ENCODE peak calls at places on chromosome 16, in five cellular contexts. One of them, this sample, is unnamed. For H3K36me3, the result is how much of the 10 kb centered on the place peaks cover.

GRCh38 chr16:74232831-74233465 is 63.7 kb upstream of the PSMD7 start:
- DNase-seq in CD8-positive, alpha-beta memory T cell: no peak
- DNase-seq in tibial artery: no peak
- DNase-seq in heart right ventricle: no peak
- DNase-seq in Peyer's patch: no peak
- DNase-seq in this sample: no peak

GRCh38 chr16:61879-62281 is 8.3 kb downstream of the SNRNP25 start:
- DNase-seq in CD8-positive, alpha-beta memory T cell: no peak
- DNase-seq in tibial artery: no peak
- DNase-seq in heart right ventricle: no peak
- DNase-seq in Peyer's patch: no peak
- DNase-seq in this sample: no peak

GRCh38 chr16:8712589-8713361 is 38.4 kb downstream of the ABAT start:
- DNase-seq in CD8-positive, alpha-beta memory T cell: no peak
- DNase-seq in tibial artery: no peak
- DNase-seq in heart right ventricle: no peak
- DNase-seq in Peyer's patch: no peak
- DNase-seq in this sample: no peak

GRCh38 chr16:74100405-74101316 is 196.0 kb upstream of the PSMD7 start:
- DNase-seq in CD8-positive, alpha-beta memory T cell: no peak
- DNase-seq in tibial artery: no peak
- DNase-seq in heart right ventricle: no peak
- DNase-seq in Peyer's patch: no peak
- DNase-seq in this sample: no peak

GRCh38 chr16:89700649-89701424 is 668 bp downstream of the SPATA2L start:
- DNase-seq in CD8-positive, alpha-beta memory T cell: peak
- DNase-seq in tibial artery: no peak
- DNase-seq in heart right ventricle: no peak
- DNase-seq in Peyer's patch: peak
- DNase-seq in this sample: no peak

GRCh38 chr16:519841-520687 is 7.4 kb upstream of the CAPN15 start:
- DNase-seq in CD8-positive, alpha-beta memory T cell: no peak
- DNase-seq in tibial artery: no peak
- DNase-seq in heart right ventricle: no peak
- DNase-seq in Peyer's patch: no peak
- DNase-seq in this sample: no peak

GRCh38 chr16:1667916-1668315 is 10.2 kb upstream of the JPT2 start:
- DNase-seq in CD8-positive, alpha-beta memory T cell: no peak
- DNase-seq in tibial artery: no peak
- DNase-seq in heart right ventricle: no peak
- DNase-seq in Peyer's patch: no peak
- DNase-seq in this sample: no peak

GRCh38 chr16:17414421-17414820 is 56.3 kb downstream of the XYLT1 start:
- DNase-seq in CD8-positive, alpha-beta memory T cell: no peak
- DNase-seq in tibial artery: no peak
- DNase-seq in heart right ventricle: no peak
- DNase-seq in Peyer's patch: peak
- DNase-seq in this sample: no peak

GRCh38 chr16:380837-381787 is 666 bp downstream of the PGAP6 start:
- DNase-seq in CD8-positive, alpha-beta memory T cell: no peak
- DNase-seq in tibial artery: no peak
- DNase-seq in heart right ventricle: no peak
- DNase-seq in Peyer's patch: no peak
- DNase-seq in this sample: peak

GRCh38 chr16:31273676-31274075 is 13.9 kb downstream of the ITGAM start:
- DNase-seq in CD8-positive, alpha-beta memory T cell: no peak
- DNase-seq in tibial artery: no peak
- DNase-seq in heart right ventricle: no peak
- DNase-seq in Peyer's patch: peak
- DNase-seq in this sample: no peak

GRCh38 chr16:31277659-31278260 is 18.0 kb downstream of the ITGAM start:
- DNase-seq in CD8-positive, alpha-beta memory T cell: no peak
- DNase-seq in tibial artery: no peak
- DNase-seq in heart right ventricle: no peak
- DNase-seq in Peyer's patch: no peak
- DNase-seq in this sample: no peak

GRCh38 chr16:31273187-31273586 is 13.4 kb downstream of the ITGAM start:
- DNase-seq in CD8-positive, alpha-beta memory T cell: no peak
- DNase-seq in tibial artery: no peak
- DNase-seq in heart right ventricle: no peak
- DNase-seq in Peyer's patch: no peak
- DNase-seq in this sample: no peak

GRCh38 chr16:31276600-31276999 is 16.8 kb downstream of the ITGAM start:
- DNase-seq in CD8-positive, alpha-beta memory T cell: no peak
- DNase-seq in tibial artery: no peak
- DNase-seq in heart right ventricle: no peak
- DNase-seq in Peyer's patch: no peak
- DNase-seq in this sample: no peak

DNA sequence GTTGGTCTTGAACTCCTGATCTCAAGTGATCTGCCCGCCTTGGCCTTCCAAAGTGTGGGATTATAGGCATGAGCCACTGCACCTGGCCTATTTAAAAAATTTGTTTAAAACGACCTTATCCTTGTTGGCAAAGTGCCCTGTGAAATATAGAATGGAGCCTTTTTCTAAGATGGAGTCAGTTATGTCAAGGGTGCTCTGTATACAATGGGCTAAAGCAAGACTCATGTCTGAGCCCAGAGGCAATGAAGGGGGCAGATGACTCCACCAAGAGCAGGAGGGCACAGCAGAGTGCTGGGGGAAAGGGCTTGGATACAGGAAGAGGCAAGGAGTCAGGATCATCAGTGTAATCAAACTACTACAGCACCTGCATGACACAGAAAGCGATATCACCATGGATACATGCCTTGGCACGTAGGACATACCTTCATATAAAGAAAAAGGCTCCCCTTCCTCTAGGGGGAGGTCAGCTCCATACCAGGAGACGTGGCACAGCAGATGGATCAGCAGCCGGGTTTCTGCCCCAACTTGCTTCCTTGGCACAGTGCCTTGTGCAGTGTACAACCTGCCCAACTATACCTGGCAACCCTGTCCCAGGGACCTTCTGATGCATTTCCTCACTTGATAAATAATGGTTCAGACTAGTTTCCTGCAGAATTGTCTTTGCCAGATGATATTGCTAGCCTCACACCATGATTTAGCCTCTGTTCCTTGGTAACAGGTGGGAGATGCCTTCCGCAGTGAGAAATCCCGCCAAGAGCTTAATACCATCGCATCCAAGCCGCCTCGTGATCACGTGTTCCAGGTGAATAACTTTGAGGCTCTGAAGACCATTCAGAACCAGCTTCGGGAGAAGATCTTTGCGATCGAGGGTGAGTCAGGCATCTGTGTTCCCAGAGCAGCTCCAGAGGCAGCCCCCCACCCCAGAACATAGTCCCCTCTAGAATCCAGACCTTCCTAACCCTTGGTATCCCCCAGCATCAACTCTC is 15.3 kb downstream of the ITGAM start:
- DNase-seq in CD8-positive, alpha-beta memory T cell: no peak
- DNase-seq in tibial artery: no peak
- DNase-seq in heart right ventricle: no peak
- DNase-seq in Peyer's patch: no peak
- DNase-seq in this sample: no peak
- H3K36me3 ChIP-seq in CD8-positive, alpha-beta memory T cell: under half
- H3K36me3 ChIP-seq in tibial artery: under half
- H3K36me3 ChIP-seq in heart right ventricle: under half
- H3K36me3 ChIP-seq in Peyer's patch: under half
- H3K36me3 ChIP-seq in this sample: under half

GRCh38 chr16:86107190-86107589 is 208.2 kb downstream of the IRF8 start:
- DNase-seq in CD8-positive, alpha-beta memory T cell: no peak
- DNase-seq in tibial artery: no peak
- DNase-seq in heart right ventricle: no peak
- DNase-seq in Peyer's patch: peak
- DNase-seq in this sample: no peak
- H3K36me3 ChIP-seq in CD8-positive, alpha-beta memory T cell: under half
- H3K36me3 ChIP-seq in tibial artery: under half
- H3K36me3 ChIP-seq in heart right ventricle: under half
- H3K36me3 ChIP-seq in Peyer's patch: under half
- H3K36me3 ChIP-seq in this sample: under half

DNA sequence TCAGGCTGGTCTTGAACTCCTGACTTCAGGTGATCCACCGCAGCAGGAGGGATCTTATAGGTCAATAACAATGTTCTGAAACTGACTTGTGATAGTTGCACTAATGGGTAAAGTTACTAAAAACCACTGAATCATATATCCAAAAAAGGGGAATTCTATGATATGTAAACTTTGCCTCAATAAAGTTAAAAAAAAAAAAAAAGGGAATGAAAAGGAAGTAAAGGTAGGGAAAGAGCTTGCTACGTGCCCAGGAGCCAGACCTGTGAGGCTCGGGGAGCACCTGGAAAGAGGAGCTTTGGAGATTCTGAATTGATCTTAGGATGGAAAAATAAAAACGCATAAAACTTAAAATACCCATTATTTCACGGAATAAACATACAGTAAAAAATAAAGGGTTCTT is 20.8 kb upstream of the TRAP1 start:
- DNase-seq in CD8-positive, alpha-beta memory T cell: no peak
- DNase-seq in tibial artery: no peak
- DNase-seq in heart right ventricle: no peak
- DNase-seq in Peyer's patch: no peak
- DNase-seq in this sample: no peak
- H3K36me3 ChIP-seq in CD8-positive, alpha-beta memory T cell: half or more
- H3K36me3 ChIP-seq in tibial artery: half or more
- H3K36me3 ChIP-seq in heart right ventricle: half or more
- H3K36me3 ChIP-seq in Peyer's patch: half or more
- H3K36me3 ChIP-seq in this sample: half or more

GRCh38 chr16:58046054-58046881 is 20.7 kb downstream of the MMP15 start:
- DNase-seq in CD8-positive, alpha-beta memory T cell: no peak
- DNase-seq in tibial artery: no peak
- DNase-seq in heart right ventricle: no peak
- DNase-seq in Peyer's patch: no peak
- DNase-seq in this sample: no peak

GRCh38 chr16:58042886-58043515 is 17.4 kb downstream of the MMP15 start:
- DNase-seq in CD8-positive, alpha-beta memory T cell: no peak
- DNase-seq in tibial artery: no peak
- DNase-seq in heart right ventricle: no peak
- DNase-seq in Peyer's patch: no peak
- DNase-seq in this sample: no peak

GRCh38 chr16:58045096-58045495 is 19.5 kb downstream of the MMP15 start:
- DNase-seq in CD8-positive, alpha-beta memory T cell: no peak
- DNase-seq in tibial artery: no peak
- DNase-seq in heart right ventricle: no peak
- DNase-seq in Peyer's patch: no peak
- DNase-seq in this sample: no peak

GRCh38 chr16:58043571-58044155 is 18.1 kb downstream of the MMP15 start:
- DNase-seq in CD8-positive, alpha-beta memory T cell: no peak
- DNase-seq in tibial artery: no peak
- DNase-seq in heart right ventricle: no peak
- DNase-seq in Peyer's patch: no peak
- DNase-seq in this sample: no peak

GRCh38 chr16:58044266-58045019 is 18.9 kb downstream of the MMP15 start:
- DNase-seq in CD8-positive, alpha-beta memory T cell: no peak
- DNase-seq in tibial artery: no peak
- DNase-seq in heart right ventricle: no peak
- DNase-seq in Peyer's patch: no peak
- DNase-seq in this sample: no peak
- H3K36me3 ChIP-seq in CD8-positive, alpha-beta memory T cell: under half
- H3K36me3 ChIP-seq in tibial artery: under half
- H3K36me3 ChIP-seq in heart right ventricle: half or more
- H3K36me3 ChIP-seq in Peyer's patch: half or more
- H3K36me3 ChIP-seq in this sample: under half

DNA sequence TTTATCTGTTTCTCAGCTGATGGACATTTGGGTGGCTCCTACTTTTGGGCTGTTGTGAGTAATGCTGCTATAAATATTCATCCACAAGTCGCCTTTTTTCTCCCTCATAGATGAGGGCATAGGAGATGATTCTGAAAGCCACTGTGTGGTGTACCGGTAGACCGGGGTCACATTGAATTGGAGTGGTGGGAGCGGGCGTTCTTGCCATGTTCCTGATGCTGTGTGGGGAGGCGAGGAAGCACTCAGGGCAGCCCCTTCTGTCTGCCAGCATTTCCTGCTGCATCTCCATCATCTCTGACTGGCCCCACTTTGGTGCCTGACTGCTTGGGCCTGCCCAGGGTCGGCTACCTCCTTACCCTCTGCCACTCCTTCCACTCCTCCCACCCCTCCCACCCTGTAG is 40.1 kb downstream of the PRMT7 start:
- DNase-seq in CD8-positive, alpha-beta memory T cell: no peak
- DNase-seq in tibial artery: no peak
- DNase-seq in heart right ventricle: no peak
- DNase-seq in Peyer's patch: no peak
- DNase-seq in this sample: no peak
- H3K36me3 ChIP-seq in CD8-positive, alpha-beta memory T cell: under half
- H3K36me3 ChIP-seq in tibial artery: half or more
- H3K36me3 ChIP-seq in heart right ventricle: half or more
- H3K36me3 ChIP-seq in Peyer's patch: half or more
- H3K36me3 ChIP-seq in this sample: half or more

This sample was measured in DND-41.